ENCODE peak calls at places on chromosomes 2 and 18, in four cellular contexts. One of them, this sample, is unnamed.

GRCh38 chr18:34821669-34822210 is 111.6 kb downstream of the DTNA start:
- DNase-seq in A549: no peak
- DNase-seq in HepG2: peak; percentile 38
- DNase-seq in SK-N-SH: no peak
- DNase-seq in this sample: no peak

GRCh38 chr2:175154670-175155082 is 13.3 kb downstream of the ATF2 start:
- DNase-seq in A549: no peak
- DNase-seq in HepG2: no peak
- DNase-seq in SK-N-SH: no peak
- DNase-seq in this sample: no peak

GRCh38 chr2:25312958-25313710 is 28.6 kb downstream of the DNMT3A start:
- DNase-seq in A549: no peak
- DNase-seq in HepG2: no peak
- DNase-seq in SK-N-SH: no peak
- DNase-seq in this sample: no peak

GRCh38 chr2:3289971-3290370 is 87.6 kb downstream of the EIPR1 start:
- DNase-seq in A549: no peak
- DNase-seq in HepG2: no peak
- DNase-seq in SK-N-SH: peak; percentile 35
- DNase-seq in this sample: no peak

GRCh38 chr2:139905624-139906023 is 1125.4 kb upstream of the NXPH2 start:
- DNase-seq in A549: no peak
- DNase-seq in HepG2: no peak
- DNase-seq in SK-N-SH: no peak
- DNase-seq in this sample: no peak

GRCh38 chr2:64859208-64860161 is 129.7 kb upstream of the SLC1A4 start:
- DNase-seq in A549: peak; percentile 93
- DNase-seq in HepG2: no peak
- DNase-seq in SK-N-SH: peak; percentile 35
- DNase-seq in this sample: peak; percentile 68

GRCh38 chr18:3400567-3401296 is 49.2 kb upstream of the TGIF1 start:
- DNase-seq in A549: no peak
- DNase-seq in HepG2: no peak
- DNase-seq in SK-N-SH: no peak
- DNase-seq in this sample: no peak

GRCh38 chr18:59916746-59917145 is 16.9 kb downstream of the PMAIP1 start:
- DNase-seq in A549: no peak
- DNase-seq in HepG2: no peak
- DNase-seq in SK-N-SH: no peak
- DNase-seq in this sample: no peak

GRCh38 chr2:219223831-219224610 is 5.3 kb upstream of the ABCB6 start:
- DNase-seq in A549: no peak
- DNase-seq in HepG2: no peak
- DNase-seq in SK-N-SH: no peak
- DNase-seq in this sample: no peak

GRCh38 chr2:54683596-54683995 is 39.9 kb upstream of the EML6 start:
- DNase-seq in A549: no peak
- DNase-seq in HepG2: no peak
- DNase-seq in SK-N-SH: no peak
- DNase-seq in this sample: no peak

GRCh38 chr2:26568076-26568890 is 72.9 kb downstream of the CIB4 start:
- DNase-seq in A549: no peak
- DNase-seq in HepG2: no peak
- DNase-seq in SK-N-SH: no peak
- DNase-seq in this sample: no peak

GRCh38 chr2:47221039-47221438 is 65.9 kb upstream of the STPG4 start:
- DNase-seq in A549: no peak
- DNase-seq in HepG2: no peak
- DNase-seq in SK-N-SH: no peak
- DNase-seq in this sample: no peak

GRCh38 chr2:241047253-241048010 is 49.0 kb downstream of the SNED1 start:
- DNase-seq in A549: no peak
- DNase-seq in HepG2: no peak
- DNase-seq in SK-N-SH: no peak
- DNase-seq in this sample: no peak

GRCh38 chr2:129861666-129862288 is 117.7 kb upstream of the RAB6C start:
- DNase-seq in A549: no peak
- DNase-seq in HepG2: no peak
- DNase-seq in SK-N-SH: no peak
- DNase-seq in this sample: no peak

GRCh38 chr2:100785621-100786296 is 34.2 kb upstream of the NPAS2 start:
- DNase-seq in A549: peak; percentile 16
- DNase-seq in HepG2: no peak
- DNase-seq in SK-N-SH: no peak
- DNase-seq in this sample: no peak

GRCh38 chr2:40611196-40611595 is 159.3 kb upstream of the SLC8A1 start:
- DNase-seq in A549: no peak
- DNase-seq in HepG2: no peak
- DNase-seq in SK-N-SH: no peak
- DNase-seq in this sample: no peak

GRCh38 chr2:162072976-162073775 is 839 bp downstream of the DPP4 start:
- DNase-seq in A549: no peak
- DNase-seq in HepG2: no peak
- DNase-seq in SK-N-SH: peak; percentile 10
- DNase-seq in this sample: peak; percentile 52

GRCh38 chr2:9770308-9771100 is 72.8 kb upstream of the TAF1B start:
- DNase-seq in A549: peak; percentile 91
- DNase-seq in HepG2: peak; percentile 76
- DNase-seq in SK-N-SH: peak; percentile 79
- DNase-seq in this sample: peak; percentile 81

GRCh38 chr2:176455865-176456291 is 186.6 kb downstream of the MTX2 start:
- DNase-seq in A549: no peak
- DNase-seq in HepG2: no peak
- DNase-seq in SK-N-SH: peak; percentile 63
- DNase-seq in this sample: no peak

GRCh38 chr2:70371753-70372152 is 69.9 kb upstream of the FAM136A start:
- DNase-seq in A549: no peak
- DNase-seq in HepG2: no peak
- DNase-seq in SK-N-SH: no peak
- DNase-seq in this sample: no peak

GRCh38 chr2:150480241-150480640 is 7.2 kb downstream of the RND3 start:
- DNase-seq in A549: no peak
- DNase-seq in HepG2: no peak
- DNase-seq in SK-N-SH: no peak
- DNase-seq in this sample: no peak

GRCh38 chr2:4269885-4270284 is 566.5 kb downstream of the DCDC2C start:
- DNase-seq in A549: no peak
- DNase-seq in HepG2: no peak
- DNase-seq in SK-N-SH: no peak
- DNase-seq in this sample: no peak

GRCh38 chr2:37934591-37935513 is 9.8 kb downstream of the RMDN2 start:
- DNase-seq in A549: no peak
- DNase-seq in HepG2: no peak
- DNase-seq in SK-N-SH: no peak
- DNase-seq in this sample: no peak

GRCh38 chr2:205695460-205695979 is 13.2 kb downstream of the NRP2 start:
- DNase-seq in A549: no peak
- DNase-seq in HepG2: no peak
- DNase-seq in SK-N-SH: no peak
- DNase-seq in this sample: no peak

GRCh38 chr2:200306719-200306968 is 151 bp downstream of the SPATS2L start:
- DNase-seq in A549: no peak
- DNase-seq in HepG2: no peak
- DNase-seq in SK-N-SH: no peak
- DNase-seq in this sample: no peak

GRCh38 chr2:224343226-224343625 is 58.7 kb downstream of the FAM124B start:
- DNase-seq in A549: no peak
- DNase-seq in HepG2: no peak
- DNase-seq in SK-N-SH: no peak
- DNase-seq in this sample: no peak

GRCh38 chr2:109005686-109006204 is 16.7 kb upstream of the EDAR start:
- DNase-seq in A549: no peak
- DNase-seq in HepG2: no peak
- DNase-seq in SK-N-SH: no peak
- DNase-seq in this sample: no peak

GRCh38 chr18:73366713-73367112 is 498.9 kb upstream of the NETO1 start:
- DNase-seq in A549: no peak
- DNase-seq in HepG2: no peak
- DNase-seq in SK-N-SH: no peak
- DNase-seq in this sample: no peak

GRCh38 chr18:73365018-73365417 is 497.2 kb upstream of the NETO1 start:
- DNase-seq in A549: no peak
- DNase-seq in HepG2: no peak
- DNase-seq in SK-N-SH: no peak
- DNase-seq in this sample: no peak
- TF ChIP-seq CHD2 in A549: no peak
- TF ChIP-seq CHD2 in HepG2: no peak
- TF ChIP-seq CHD2 in SK-N-SH: no peak
- TF ChIP-seq CHD2 in this sample: no peak

DNA sequence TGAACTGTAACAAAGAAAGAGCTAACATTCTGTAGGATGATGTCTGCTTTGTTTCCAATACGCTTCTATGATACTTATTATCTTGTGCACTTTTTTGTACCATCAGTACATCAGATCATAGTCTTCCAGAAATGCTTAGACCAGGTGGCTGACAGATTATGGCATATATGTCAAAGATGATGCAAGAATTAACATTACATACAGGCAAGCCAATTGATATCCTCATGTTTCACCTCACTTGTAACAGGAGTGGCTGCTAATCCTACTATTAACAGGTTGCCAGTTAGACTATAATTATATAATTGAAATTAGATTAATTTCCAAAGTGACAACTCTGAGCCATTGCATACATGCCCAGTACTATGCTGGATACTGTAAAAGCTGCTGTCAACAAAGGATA is 77.3 kb downstream of the TLK1 start:
- DNase-seq in A549: no peak
- DNase-seq in HepG2: no peak
- DNase-seq in SK-N-SH: no peak
- DNase-seq in this sample: no peak
- TF ChIP-seq CHD2 in A549: no peak
- TF ChIP-seq CHD2 in HepG2: no peak
- TF ChIP-seq CHD2 in SK-N-SH: no peak
- TF ChIP-seq CHD2 in this sample: no peak

GRCh38 chr18:65017372-65017760 is 733.4 kb upstream of the CDH7 start:
- DNase-seq in A549: no peak
- DNase-seq in HepG2: no peak
- DNase-seq in SK-N-SH: no peak
- DNase-seq in this sample: no peak

GRCh38 chr18:65016631-65017371 is 734.0 kb upstream of the CDH7 start:
- DNase-seq in A549: no peak
- DNase-seq in HepG2: no peak
- DNase-seq in SK-N-SH: no peak
- DNase-seq in this sample: no peak

GRCh38 chr18:65018184-65018583 is 732.6 kb upstream of the CDH7 start:
- DNase-seq in A549: no peak
- DNase-seq in HepG2: no peak
- DNase-seq in SK-N-SH: no peak
- DNase-seq in this sample: no peak
- TF ChIP-seq CHD2 in A549: no peak
- TF ChIP-seq CHD2 in HepG2: no peak
- TF ChIP-seq CHD2 in SK-N-SH: no peak
- TF ChIP-seq CHD2 in this sample: no peak

GRCh38 chr18:77012751-77013550 is 119.6 kb downstream of the MBP start:
- DNase-seq in A549: no peak
- DNase-seq in HepG2: no peak
- DNase-seq in SK-N-SH: no peak
- DNase-seq in this sample: no peak
- TF ChIP-seq CHD2 in A549: no peak
- TF ChIP-seq CHD2 in HepG2: no peak
- TF ChIP-seq CHD2 in SK-N-SH: no peak
- TF ChIP-seq CHD2 in this sample: no peak

GRCh38 chr2:217270801-217271121 is 410.9 kb upstream of the TNP1 start:
- DNase-seq in A549: no peak
- DNase-seq in HepG2: no peak
- DNase-seq in SK-N-SH: no peak
- DNase-seq in this sample: no peak
- TF ChIP-seq CHD2 in A549: no peak
- TF ChIP-seq CHD2 in HepG2: no peak
- TF ChIP-seq CHD2 in SK-N-SH: no peak
- TF ChIP-seq CHD2 in this sample: no peak

DNA sequence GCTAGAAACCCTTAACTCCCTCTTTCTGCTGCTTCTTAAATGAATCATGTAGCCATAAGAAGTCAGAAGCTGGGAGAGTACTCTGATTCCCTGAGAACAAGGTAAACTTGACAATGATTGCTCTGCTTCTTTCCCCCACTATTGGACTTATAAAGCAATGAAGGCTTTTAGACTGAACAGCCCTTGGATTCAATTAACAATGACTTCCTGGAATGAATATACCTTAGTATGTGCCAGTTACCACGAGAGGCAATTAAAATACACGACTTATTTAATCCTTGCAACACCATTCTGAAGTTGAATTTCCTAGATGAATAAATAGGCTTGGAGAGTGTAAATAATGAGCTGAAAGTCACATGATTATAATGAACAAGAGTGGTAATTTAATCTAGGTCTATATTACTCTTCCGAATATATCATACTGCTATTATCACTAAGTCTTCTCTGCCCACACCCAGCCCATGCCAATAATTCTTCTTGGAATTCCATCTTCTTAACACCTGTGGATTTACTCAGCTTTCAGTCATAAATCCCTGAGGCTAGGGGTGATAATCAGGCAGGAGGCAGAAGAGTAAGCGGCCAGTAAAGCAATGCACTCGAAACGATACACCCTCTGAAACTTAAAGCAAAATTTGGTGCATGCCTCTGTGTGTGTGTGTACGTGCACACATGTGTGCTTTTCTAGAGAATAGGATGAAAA is 170.2 kb downstream of the ATAD2B start:
- DNase-seq in A549: no peak
- DNase-seq in HepG2: no peak
- DNase-seq in SK-N-SH: no peak
- DNase-seq in this sample: no peak
- TF ChIP-seq CHD2 in A549: no peak
- TF ChIP-seq CHD2 in HepG2: no peak
- TF ChIP-seq CHD2 in SK-N-SH: no peak
- TF ChIP-seq CHD2 in this sample: no peak

DNA sequence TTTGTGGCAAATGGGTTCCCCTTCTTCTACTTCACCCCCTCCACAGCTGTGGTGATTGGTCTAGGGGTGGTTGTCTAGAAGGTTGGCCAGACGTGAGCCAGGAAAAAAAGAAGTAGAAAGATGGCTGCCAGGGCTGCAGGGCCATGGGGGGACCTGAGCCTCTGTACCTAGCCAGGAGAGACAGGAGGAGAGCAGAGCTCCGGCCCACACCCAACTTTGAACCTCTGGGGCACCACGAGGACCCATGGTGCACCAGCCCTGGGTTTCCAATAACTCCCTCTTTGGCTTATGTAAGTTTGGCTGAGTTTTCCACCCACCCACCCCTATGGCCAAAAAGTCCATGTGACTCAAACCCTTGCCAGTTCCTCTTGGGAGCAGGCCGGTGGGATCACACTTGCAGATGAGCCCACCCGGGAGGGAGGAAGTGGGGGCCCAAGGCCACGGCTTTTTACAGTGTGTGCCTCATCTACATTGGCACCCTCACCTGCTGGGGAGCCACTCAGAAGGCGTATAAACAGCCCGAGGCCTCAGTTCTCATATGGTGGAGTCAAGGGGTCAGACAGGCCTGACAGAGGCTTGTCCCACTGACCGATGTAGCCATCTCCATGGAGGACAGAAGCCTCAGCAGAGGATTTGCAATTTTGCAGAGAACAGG is 293.1 kb upstream of the HDAC4 start:
- DNase-seq in A549: no peak
- DNase-seq in HepG2: no peak
- DNase-seq in SK-N-SH: no peak
- DNase-seq in this sample: no peak
- TF ChIP-seq CHD2 in A549: no peak
- TF ChIP-seq CHD2 in HepG2: no peak
- TF ChIP-seq CHD2 in SK-N-SH: no peak
- TF ChIP-seq CHD2 in this sample: no peak